ENCODE peak calls at places on chromosomes 3 and 15, in four cellular contexts. S is K562, A is HepG2, R is H1. D is an unnamed sample.
A peak's percentile ranks its signal among the peaks of the same experiment; 100 is the strongest.

GRCh38 chr15:74377831-74378766 is 10.7 kb upstream of the CYP11A1 start:
- DNase-seq in S (no peak), A (no peak), R (no peak), D (no peak)

GRCh38 chr15:61157933-61158332 is 71.2 kb downstream of the RORA start:
- DNase-seq in S (no peak), A (no peak), R (no peak), D (no peak)

GRCh38 chr3:126127904-126128303 is 44.0 kb upstream of the SLC41A3 start:
- DNase-seq in S (no peak), A (no peak), R (no peak), D (no peak)

GRCh38 chr3:112654492-112654891 is 13.5 kb upstream of the CCDC80 start:
- DNase-seq in S (no peak), A (no peak), R (no peak), D (no peak)

GRCh38 chr3:89649431-89649830 is 542.0 kb downstream of the EPHA3 start:
- DNase-seq in S (no peak), A (no peak), R (no peak), D (no peak)

GRCh38 chr3:159634414-159634813 is 354.2 kb upstream of the IL12A start:
- DNase-seq in S (no peak), A (no peak), R (no peak), D (no peak)

GRCh38 chr15:91465696-91466095 is 365.6 kb downstream of the SV2B start:
- DNase-seq in S (no peak), A (no peak), R (no peak), D (no peak)

GRCh38 chr15:36400936-36401585 is 178.4 kb upstream of the CDIN1 start:
- DNase-seq in S (no peak), A (no peak), R (no peak), D (no peak)

GRCh38 chr15:69998541-69999391 is 99.0 kb downstream of the TLE3 start:
- DNase-seq in S (no peak), A (no peak), R (no peak), D (no peak)

GRCh38 chr15:37056168-37056893 is 44.0 kb downstream of the MEIS2 start:
- DNase-seq in S (peak; percentile 57), A (no peak), R (no peak), D (no peak)

GRCh38 chr3:99419111-99419510 is 219.3 kb upstream of the COL8A1 start:
- DNase-seq in S (no peak), A (no peak), R (no peak), D (no peak)

GRCh38 chr3:161372321-161373260 is 1.3 kb upstream of the SPTSSB start:
- DNase-seq in S (no peak), A (no peak), R (no peak), D (no peak)

GRCh38 chr15:47820047-47820779 is 102.9 kb downstream of the SEMA6D start:
- DNase-seq in S (no peak), A (no peak), R (no peak), D (no peak)

GRCh38 chr3:30658328-30659052 is 52.1 kb downstream of the TGFBR2 start:
- DNase-seq in S (no peak), A (peak; percentile 32), R (no peak), D (peak; percentile 70)

GRCh38 chr15:60871152-60871551 is 357.9 kb downstream of the RORA start:
- DNase-seq in S (no peak), A (no peak), R (no peak), D (no peak)

GRCh38 chr15:35738370-35738769 is 192.4 kb upstream of the DPH6 start:
- DNase-seq in S (peak; percentile 13), A (no peak), R (no peak), D (no peak)

GRCh38 chr3:185153861-185154629 is 1.2 kb upstream of the C3orf70 start:
- DNase-seq in S (no peak), A (peak; percentile 42), R (no peak), D (no peak)

GRCh38 chr15:76197703-76198455 is 113.4 kb downstream of the ETFA start:
- DNase-seq in S (no peak), A (no peak), R (no peak), D (no peak)

GRCh38 chr3:184554470-184554869 is 7.1 kb upstream of the EPHB3 start:
- DNase-seq in S (no peak), A (no peak), R (no peak), D (no peak)

GRCh38 chr15:48993411-48993810 is 29.7 kb upstream of the SHC4 start:
- DNase-seq in S (no peak), A (no peak), R (no peak), D (no peak)

DNA sequence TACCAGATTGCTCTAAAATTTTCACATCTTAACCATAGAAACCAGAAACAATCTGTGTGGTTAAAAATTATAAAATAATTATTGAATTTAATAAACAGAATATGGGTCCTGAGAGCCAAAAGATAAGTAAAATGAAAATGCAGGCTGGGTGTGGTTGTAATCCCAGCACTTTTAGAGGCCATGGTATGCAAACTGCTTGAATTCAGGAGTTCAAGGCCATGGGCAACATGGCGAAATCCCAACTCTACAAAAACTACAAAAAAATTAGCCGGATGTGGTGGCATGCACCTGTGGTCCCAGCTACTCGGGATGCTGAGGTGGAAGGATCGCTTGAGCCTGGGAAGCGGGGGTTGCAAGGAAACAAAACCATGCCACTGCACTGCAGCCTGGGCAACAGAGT is 236.1 kb downstream of the STAG1 start:
- DNase-seq in S (no peak), A (peak; percentile 39), R (no peak), D (no peak)
- TF ChIP-seq YY1 in S (no peak), A (no peak), R (no peak), D (no peak)

DNA sequence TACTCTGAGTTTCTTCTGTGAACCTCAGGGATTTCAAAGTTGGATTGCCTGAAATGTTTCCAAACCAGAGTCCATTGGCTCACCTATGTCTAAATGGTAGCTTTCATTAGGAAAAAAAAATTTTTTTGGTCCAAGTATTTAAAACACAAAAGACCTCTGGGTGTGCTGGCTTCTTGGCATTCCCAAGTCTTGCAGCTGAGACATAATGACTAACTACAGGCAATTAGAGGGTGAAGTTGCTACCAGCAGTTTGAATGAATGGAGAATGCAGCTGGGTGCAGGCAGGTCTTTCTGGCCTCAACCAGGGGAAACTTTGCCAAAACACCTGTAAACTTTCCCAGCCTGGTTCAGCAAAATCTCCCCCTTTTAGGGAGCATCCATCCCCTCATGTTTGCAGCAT is 134.4 kb downstream of the EDEM1 start:
- DNase-seq in S (no peak), A (no peak), R (no peak), D (no peak)
- TF ChIP-seq CREB1 in S (no peak), A (no peak), R (no peak), D (no peak)

GRCh38 chr15:53197426-53197839 is 407.3 kb upstream of the ONECUT1 start:
- DNase-seq in S (peak; percentile 65), A (peak; percentile 44), R (peak; percentile 73), D (no peak)
- TF ChIP-seq YY1 in S (no peak), A (peak; percentile 67), R (peak; percentile 33), D (peak; percentile 9)

GRCh38 chr3:40099875-40100274 is 209.6 kb upstream of the EIF1B start:
- DNase-seq in S (no peak), A (no peak), R (no peak), D (no peak)

GRCh38 chr3:40097507-40098117 is 211.9 kb upstream of the EIF1B start:
- DNase-seq in S (no peak), A (no peak), R (no peak), D (no peak)

GRCh38 chr3:40102182-40102581 is 207.3 kb upstream of the EIF1B start:
- DNase-seq in S (no peak), A (no peak), R (no peak), D (no peak)

GRCh38 chr3:40096561-40097506 is 212.7 kb upstream of the EIF1B start:
- DNase-seq in S (no peak), A (no peak), R (no peak), D (no peak)
- TF ChIP-seq CREB1 in S (no peak), A (no peak), R (no peak), D (no peak)

GRCh38 chr3:38459499-38460048 is 5.9 kb downstream of the ACVR2B start:
- DNase-seq in S (no peak), A (no peak), R (no peak), D (no peak)

GRCh38 chr3:38461086-38461390 is 7.3 kb downstream of the ACVR2B start:
- DNase-seq in S (no peak), A (no peak), R (no peak), D (no peak)

GRCh38 chr3:38460377-38461085 is 6.8 kb downstream of the ACVR2B start:
- DNase-seq in S (no peak), A (no peak), R (no peak), D (no peak)

GRCh38 chr3:38457111-38458003 is 3.7 kb downstream of the ACVR2B start:
- DNase-seq in S (peak; percentile 48), A (no peak), R (no peak), D (no peak)

DNA sequence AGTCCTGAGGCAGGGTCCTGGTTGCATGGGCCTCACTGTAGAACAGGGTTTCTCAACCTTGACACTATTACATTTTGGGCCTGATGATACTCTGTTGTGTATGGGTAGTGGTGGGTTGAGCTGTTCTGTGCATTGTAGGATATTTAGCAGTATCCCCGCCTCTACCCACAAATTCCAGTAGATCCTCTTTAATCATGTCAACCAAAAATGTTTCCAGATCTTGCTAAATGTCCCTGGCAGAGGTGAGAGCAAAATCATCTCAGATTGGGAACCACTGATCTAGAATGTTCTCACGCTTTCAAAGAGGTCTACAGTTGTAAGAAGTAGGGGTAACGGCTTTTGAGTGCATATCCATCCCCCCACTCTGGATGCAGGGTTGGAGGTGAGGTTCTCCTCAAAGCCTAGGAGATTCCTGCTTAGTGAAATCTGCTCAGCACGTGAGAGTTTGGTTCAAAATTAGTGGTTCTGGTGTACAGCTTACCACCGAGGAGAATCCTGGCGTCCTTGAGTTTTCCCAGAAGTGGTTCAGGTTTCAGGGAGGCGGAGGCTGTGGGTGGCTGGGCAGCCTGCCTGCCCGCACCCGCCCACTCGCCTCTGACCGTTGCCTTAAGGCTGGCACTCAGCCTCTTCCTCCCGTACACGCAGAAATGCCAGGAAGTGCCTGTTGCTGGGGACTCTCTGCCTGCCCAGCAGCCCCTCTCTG is 5.3 kb downstream of the ACVR2B start:
- DNase-seq in S (no peak), A (no peak), R (no peak), D (no peak)
- TF ChIP-seq YY1 in S (no peak), A (no peak), R (no peak), D (no peak)

DNA sequence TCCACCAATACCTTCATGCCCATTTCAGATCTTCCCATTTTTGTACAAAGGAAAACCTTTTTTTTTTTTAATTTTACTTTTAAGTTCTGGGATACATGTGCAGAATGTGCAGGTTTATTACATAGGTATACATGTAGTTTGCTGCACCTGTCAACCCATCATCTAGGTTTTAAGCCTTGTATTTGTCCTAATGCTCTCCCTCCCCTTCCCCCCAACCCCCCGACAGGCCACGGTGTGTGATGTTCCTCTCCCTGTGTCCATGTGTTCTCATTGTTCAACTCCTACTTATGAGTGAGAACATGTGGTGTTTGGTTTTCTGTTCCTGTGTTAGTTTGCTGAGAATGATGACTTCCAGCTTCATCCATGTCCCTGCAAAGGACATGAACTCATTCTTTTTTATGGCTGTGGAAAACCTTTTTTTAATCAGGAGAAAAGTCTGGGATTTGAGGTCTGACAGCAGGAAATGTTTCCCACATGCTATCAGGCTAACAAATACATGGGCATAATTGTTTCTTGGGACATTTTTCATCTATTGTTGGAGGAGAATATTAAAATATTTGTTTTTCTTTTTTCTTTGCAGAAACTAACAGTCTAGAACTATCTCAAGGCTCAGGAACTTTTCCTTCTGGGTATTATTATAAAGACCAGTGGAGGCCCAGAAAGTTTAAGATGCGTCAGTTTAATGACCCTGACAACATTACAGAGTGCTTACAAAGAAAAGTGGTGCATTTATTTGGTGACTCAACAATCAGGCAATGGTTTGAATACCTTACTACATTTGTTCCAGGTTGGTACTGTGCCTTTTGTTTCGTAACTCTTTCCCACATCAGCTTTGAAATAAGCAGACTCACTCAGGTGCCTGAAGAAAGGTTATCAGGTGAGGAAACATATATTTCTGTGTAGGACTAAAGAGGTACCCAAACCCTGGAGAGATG is 32.8 kb upstream of the NFKBIZ start:
- DNase-seq in S (no peak), A (no peak), R (no peak), D (no peak)
- TF ChIP-seq CREB1 in S (no peak), A (no peak), R (no peak), D (no peak)